ENCODE peak calls at places on chromosomes 13 and 19, in six cellular contexts. E is ACHN; K is GM03348; L is AG08396; G is uterus; Z is CD8-positive, alpha-beta T cell. T is an unnamed sample.

GRCh38 chr19:10593820-10594637 is 6.9 kb upstream of the AP1M2 start:
- DNase-seq in E (no peak), K (peak; percentile 43), L (no peak), G (no peak), Z (no peak), T (no peak)

GRCh38 chr19:2631213-2631821 is 71.2 kb downstream of the GNG7 start:
- DNase-seq in E (no peak), K (no peak), L (no peak), G (no peak), Z (no peak), T (no peak)

GRCh38 chr19:29768166-29768565 is 43.6 kb upstream of the CCNE1 start:
- DNase-seq in E (no peak), K (no peak), L (no peak), G (no peak), Z (no peak), T (no peak)

GRCh38 chr19:38031423-38031770 is 124.4 kb downstream of the SIPA1L3 start:
- DNase-seq in E (no peak), K (no peak), L (no peak), G (no peak), Z (no peak), T (no peak)

GRCh38 chr19:2101417-2102335 is 5.0 kb downstream of the IZUMO4 start:
- DNase-seq in E (no peak), K (no peak), L (no peak), G (no peak), Z (no peak), T (no peak)

GRCh38 chr13:113028336-113029060 is 59.5 kb downstream of the MCF2L start:
- DNase-seq in E (no peak), K (no peak), L (no peak), G (no peak), Z (no peak), T (no peak)

GRCh38 chr13:99363391-99363790 is 56.2 kb upstream of the GPR183 start:
- DNase-seq in E (no peak), K (no peak), L (no peak), G (no peak), Z (no peak), T (no peak)

GRCh38 chr13:99028890-99029289 is 51.0 kb upstream of the DOCK9 start:
- DNase-seq in E (peak; percentile 4), K (no peak), L (no peak), G (no peak), Z (peak; percentile 29), T (peak; percentile 27)

GRCh38 chr19:54431255-54431838 is 16.1 kb downstream of the TTYH1 start:
- DNase-seq in E (peak; percentile 41), K (no peak), L (no peak), G (no peak), Z (no peak), T (peak; percentile 72)

GRCh38 chr19:9871626-9872338 is 36.7 kb downstream of the PIN1 start:
- DNase-seq in E (no peak), K (no peak), L (no peak), G (no peak), Z (no peak), T (no peak)

GRCh38 chr19:45768644-45769053 is 403 bp downstream of the SIX5 start:
- DNase-seq in E (peak; percentile 48), K (peak; percentile 62), L (peak; percentile 54), G (no peak), Z (peak; percentile 42), T (no peak)

GRCh38 chr19:30307191-30307974 is 64.8 kb upstream of the ZNF536 start:
- DNase-seq in E (no peak), K (no peak), L (no peak), G (no peak), Z (no peak), T (no peak)

GRCh38 chr19:40321076-40321475 is 27.1 kb downstream of the C19orf47 start:
- DNase-seq in E (no peak), K (no peak), L (no peak), G (no peak), Z (no peak), T (no peak)

GRCh38 chr13:51955281-51955771 is 55.9 kb downstream of the ATP7B start:
- DNase-seq in E (no peak), K (no peak), L (no peak), G (no peak), Z (no peak), T (no peak)

GRCh38 chr19:27734496-27735220 is 1478.3 kb downstream of the UQCRFS1 start:
- DNase-seq in E (no peak), K (no peak), L (no peak), G (no peak), Z (no peak), T (no peak)

T was measured in lung.